ENCODE peak calls at places on chromosomes 1 and 21, in nine cellular contexts. X, W, P, V, M, Q, F, C and E are unnamed samples.
A peak's percentile ranks its signal among the peaks of the same experiment; 100 is the strongest.

GRCh38 chr1:59062743-59063142 is 234.2 kb upstream of the FGGY start:
- DNase-seq in X (no peak), W (peak; percentile 42), P (peak; percentile 37), V (peak; percentile 82), M (no peak), Q (no peak), F (no peak), C (no peak), E (no peak)

GRCh38 chr1:215777370-215777925 is 210.3 kb downstream of the KCTD3 start:
- DNase-seq in X (no peak), W (no peak), P (no peak), V (no peak), M (no peak), Q (no peak), F (no peak), C (no peak), E (no peak)

GRCh38 chr1:3529099-3529729 is 74.7 kb downstream of the ARHGEF16 start:
- DNase-seq in X (no peak), W (no peak), P (no peak), V (no peak), M (no peak), Q (no peak), F (no peak), C (peak; percentile 87), E (no peak)

GRCh38 chr1:94627771-94628170 is 86.2 kb upstream of the F3 start:
- DNase-seq in X (no peak), W (no peak), P (no peak), V (no peak), M (no peak), Q (no peak), F (no peak), C (no peak), E (no peak)

GRCh38 chr1:16212251-16212961 is at the start of gene ARHGEF19:
- DNase-seq in X (peak; percentile 85), W (no peak), P (no peak), V (no peak), M (peak; percentile 98), Q (no peak), F (no peak), C (peak; percentile 50), E (no peak)

GRCh38 chr1:89910780-89911179 is 84.1 kb upstream of the ZNF326 start:
- DNase-seq in X (no peak), W (peak; percentile 65), P (no peak), V (peak; percentile 90), M (no peak), Q (no peak), F (no peak), C (no peak), E (no peak)

GRCh38 chr1:159924791-159925712 is at the start of gene TAGLN2:
- DNase-seq in X (peak; percentile 97), W (peak; percentile 97), P (peak; percentile 72), V (peak; percentile 83), M (peak; percentile 79), Q (peak; percentile 92), F (peak; percentile 56), C (peak; percentile 97), E (peak; percentile 83)

GRCh38 chr1:16181887-16182719 is 26.2 kb upstream of the EPHA2 start:
- DNase-seq in X (peak; percentile 97), W (peak; percentile 93), P (peak; percentile 89), V (peak; percentile 86), M (no peak), Q (no peak), F (no peak), C (peak; percentile 95), E (peak; percentile 81)

GRCh38 chr1:36920801-36921405 is 113.4 kb downstream of the GRIK3 start:
- DNase-seq in X (no peak), W (no peak), P (no peak), V (no peak), M (no peak), Q (no peak), F (no peak), C (no peak), E (no peak)

GRCh38 chr1:145690587-145691558 is 16.3 kb downstream of the PDZK1 start:
- DNase-seq in X (no peak), W (peak; percentile 74), P (no peak), V (peak; percentile 76), M (no peak), Q (no peak), F (no peak), C (no peak), E (no peak)

GRCh38 chr1:119367332-119368124 is 1.1 kb upstream of the HAO2 start:
- DNase-seq in X (no peak), W (peak; percentile 38), P (no peak), V (peak; percentile 23), M (peak; percentile 28), Q (no peak), F (no peak), C (no peak), E (no peak)

GRCh38 chr1:156128749-156129682 is 14.5 kb downstream of the LMNA start:
- DNase-seq in X (peak; percentile 78), W (no peak), P (no peak), V (peak; percentile 92), M (no peak), Q (no peak), F (no peak), C (peak; percentile 81), E (no peak)

GRCh38 chr21:33661146-33661545 is 18.8 kb downstream of the ITSN1 start:
- DNase-seq in X (no peak), W (no peak), P (no peak), V (no peak), M (no peak), Q (no peak), F (no peak), C (no peak), E (no peak)

GRCh38 chr1:111862599-111862998 is 106.9 kb downstream of the DDX20 start:
- DNase-seq in X (no peak), W (no peak), P (no peak), V (no peak), M (no peak), Q (no peak), F (no peak), C (no peak), E (no peak)

GRCh38 chr21:41947596-41948403 is 6.0 kb downstream of the C2CD2 start:
- DNase-seq in X (peak; percentile 74), W (no peak), P (peak; percentile 57), V (peak; percentile 31), M (no peak), Q (no peak), F (no peak), C (peak; percentile 82), E (no peak)

GRCh38 chr1:117142200-117142599 is 20.7 kb upstream of the TRIM45 start:
- DNase-seq in X (no peak), W (peak; percentile 43), P (no peak), V (peak; percentile 90), M (no peak), Q (no peak), F (no peak), C (no peak), E (no peak)

GRCh38 chr1:202164271-202165037 is 4.1 kb upstream of the PTPN7 start:
- DNase-seq in X (peak; percentile 57), W (no peak), P (no peak), V (no peak), M (no peak), Q (no peak), F (no peak), C (peak; percentile 19), E (no peak)

GRCh38 chr1:162498442-162498785 is 796 bp downstream of the UHMK1 start:
- DNase-seq in X (no peak), W (no peak), P (no peak), V (peak; percentile 4), M (no peak), Q (no peak), F (no peak), C (no peak), E (no peak)

GRCh38 chr21:29187939-29188338 is 57.5 kb downstream of the MAP3K7CL start:
- DNase-seq in X (no peak), W (no peak), P (peak; percentile 83), V (peak; percentile 95), M (no peak), Q (no peak), F (no peak), C (no peak), E (peak; percentile 44)

GRCh38 chr1:182198006-182198605 is 136.6 kb upstream of the ZNF648 start:
- DNase-seq in X (no peak), W (no peak), P (no peak), V (no peak), M (no peak), Q (no peak), F (no peak), C (no peak), E (no peak)